ENCODE peak calls at places on chromosomes 13 and 19, in six cellular contexts. Q is Caco-2; K is endodermal cell; G is naive thymus-derived CD4-positive, alpha-beta T cell; N is esophagus muscularis mucosa; R is breast epithelium. P is an unnamed sample. For H3K27me3, the result is how much of the 10 kb centered on the place peaks cover.

GRCh38 chr13:67943116-67943515 is 713.0 kb upstream of the PCDH9 start:
- DNase-seq in Q (no peak), K (no peak), G (no peak), N (no peak), R (no peak), P (no peak)

GRCh38 chr13:31807090-31807541 is 67.8 kb downstream of the RXFP2 start:
- DNase-seq in Q (no peak), K (no peak), G (no peak), N (no peak), R (no peak), P (no peak)

GRCh38 chr13:98810746-98811145 is 58.3 kb upstream of the SLC15A1 start:
- DNase-seq in Q (no peak), K (no peak), G (no peak), N (no peak), R (no peak), P (no peak)

GRCh38 chr13:30792257-30793000 is 57.1 kb downstream of the ALOX5AP start:
- DNase-seq in Q (peak), K (peak), G (no peak), N (no peak), R (peak), P (peak)

GRCh38 chr13:84446972-84447700 is 564.9 kb upstream of the SLITRK1 start:
- DNase-seq in Q (no peak), K (no peak), G (no peak), N (no peak), R (no peak), P (no peak)

GRCh38 chr19:5083547-5083965 is 114.6 kb downstream of the KDM4B start:
- DNase-seq in Q (no peak), K (no peak), G (no peak), N (no peak), R (no peak), P (peak)

GRCh38 chr13:91426913-91427312 is 28.5 kb downstream of the GPC5 start:
- DNase-seq in Q (no peak), K (no peak), G (no peak), N (no peak), R (no peak), P (no peak)

GRCh38 chr13:39347926-39348901 is 254.8 kb downstream of the LHFPL6 start:
- DNase-seq in Q (no peak), K (peak), G (no peak), N (no peak), R (no peak), P (peak)

GRCh38 chr13:101398920-101399319 is 17.4 kb downstream of the NALCN start:
- DNase-seq in Q (no peak), K (no peak), G (no peak), N (peak), R (no peak), P (no peak)

GRCh38 chr13:26508885-26509284 is 48.6 kb upstream of the WASF3 start:
- DNase-seq in Q (no peak), K (no peak), G (no peak), N (no peak), R (no peak), P (no peak)

GRCh38 chr19:10557603-10558197 is 8.1 kb downstream of the KRI1 start:
- DNase-seq in Q (no peak), K (no peak), G (no peak), N (no peak), R (no peak), P (peak)

DNA sequence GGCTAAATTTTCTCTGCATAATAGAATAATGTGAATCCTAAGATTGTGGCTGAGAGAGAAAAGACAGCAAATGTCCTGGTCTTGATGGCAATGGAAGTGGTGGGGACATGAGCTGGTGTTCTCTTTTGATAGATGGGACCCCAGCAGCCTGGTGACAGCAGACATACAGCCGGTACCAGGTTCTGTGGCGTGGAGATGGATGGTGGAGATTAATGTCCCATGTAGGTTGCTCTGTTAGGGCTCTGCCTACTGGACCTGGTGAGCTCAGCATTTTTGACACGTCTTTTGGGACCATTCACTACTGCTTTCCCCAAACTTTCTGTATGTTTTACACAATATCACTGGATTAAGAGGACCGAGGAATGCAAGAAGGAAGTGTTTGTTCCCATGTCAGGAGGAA is 8.2 kb upstream of the SIGLEC14 start:
- DNase-seq in Q (no peak), K (no peak), G (no peak), N (no peak), R (no peak), P (no peak)
- H3K27me3 ChIP-seq in Q (under half), K (under half), G (under half), N (under half), R (under half), P (under half)

DNA sequence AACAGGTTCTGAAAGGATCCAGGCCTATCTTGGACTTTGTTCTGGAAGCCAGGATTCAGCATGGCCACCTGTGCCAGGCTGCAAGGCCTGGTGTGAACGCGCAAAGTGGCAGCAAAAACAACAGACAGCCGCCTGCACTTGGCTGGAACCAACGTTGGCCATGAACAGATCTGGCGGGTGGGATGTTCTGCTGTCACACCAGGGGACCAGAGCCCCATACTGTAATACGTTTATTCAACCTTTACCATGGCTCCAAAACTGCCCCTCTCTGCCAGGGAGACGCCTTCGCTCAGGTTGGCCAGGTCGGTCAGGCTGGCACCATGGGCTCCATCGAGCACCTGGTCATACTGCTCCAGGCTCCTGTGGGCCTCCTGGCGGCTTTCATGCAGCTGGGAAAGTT is 69.7 kb downstream of the EPS15L1 start:
- DNase-seq in Q (no peak), K (no peak), G (no peak), N (no peak), R (no peak), P (no peak)
- H3K4me3 ChIP-seq in Q (no peak), K (no peak), G (no peak), N (no peak), R (no peak), P (no peak)

GRCh38 chr19:39247701-39248664 is 673 bp downstream of the IFNL4 start:
- DNase-seq in Q (no peak), K (peak), G (no peak), N (no peak), R (no peak), P (peak)
- H3K27me3 ChIP-seq in Q (under half), K (half or more), G (under half), N (half or more), R (under half), P (under half)

DNA sequence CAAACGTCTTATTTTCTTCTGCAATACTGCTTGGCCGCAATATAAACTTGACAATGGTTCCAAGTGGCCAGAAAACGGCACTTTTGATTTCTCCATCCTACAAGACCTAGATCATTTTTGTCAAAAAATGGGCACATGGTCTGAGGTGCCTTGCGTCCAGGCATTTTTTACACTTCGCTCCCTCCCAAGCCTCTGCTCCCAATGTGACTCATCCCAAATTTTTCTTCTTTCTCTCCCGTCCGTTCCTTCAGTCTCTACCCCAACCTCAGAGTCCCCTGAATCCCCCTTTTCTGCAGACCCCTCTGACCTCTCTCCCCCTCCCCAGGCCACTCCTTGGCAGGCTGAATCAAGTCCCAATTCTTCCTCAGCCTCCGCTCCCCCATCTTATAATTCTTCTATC is 14.3 kb upstream of the OR10H1 start:
- DNase-seq in Q (no peak), K (no peak), G (no peak), N (no peak), R (no peak), P (no peak)
- H3K4me3 ChIP-seq in Q (peak), K (no peak), G (no peak), N (no peak), R (no peak), P (no peak)

GRCh38 chr19:3231288-3231687 is 6.8 kb downstream of the CELF5 start:
- DNase-seq in Q (no peak), K (no peak), G (no peak), N (no peak), R (no peak), P (no peak)

GRCh38 chr19:3229888-3230496 is 5.5 kb downstream of the CELF5 start:
- DNase-seq in Q (no peak), K (no peak), G (no peak), N (no peak), R (no peak), P (no peak)

GRCh38 chr19:3234800-3235199 is 10.3 kb downstream of the CELF5 start:
- DNase-seq in Q (no peak), K (peak), G (no peak), N (no peak), R (no peak), P (peak)

GRCh38 chr19:3233831-3234230 is 9.4 kb downstream of the CELF5 start:
- DNase-seq in Q (no peak), K (peak), G (no peak), N (no peak), R (no peak), P (peak)

DNA sequence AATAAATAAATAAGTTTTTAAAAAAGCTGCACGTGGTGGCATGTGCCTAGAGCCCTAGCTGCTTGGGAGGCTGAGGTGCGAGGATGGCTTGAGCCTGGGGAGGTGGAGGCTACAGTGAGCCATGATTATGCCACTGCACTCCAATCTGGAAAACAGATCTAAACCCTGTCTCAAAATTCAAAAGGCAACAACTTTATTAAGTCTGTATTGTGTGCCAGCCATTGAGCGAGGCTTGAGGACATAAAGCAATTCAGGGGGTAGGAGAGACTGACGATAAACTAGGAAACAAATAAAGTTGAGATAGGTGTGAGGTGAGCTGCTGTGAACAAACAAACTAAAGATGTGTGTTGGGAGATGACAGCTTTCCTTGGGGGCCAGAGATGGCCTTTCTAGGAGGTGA is 8.7 kb downstream of the CELF5 start:
- DNase-seq in Q (no peak), K (no peak), G (no peak), N (no peak), R (no peak), P (no peak)
- H3K27me3 ChIP-seq in Q (under half), K (under half), G (under half), N (half or more), R (under half), P (under half)

GRCh38 chr19:2495651-2496316 is 19.9 kb downstream of the GADD45B start:
- DNase-seq in Q (no peak), K (no peak), G (no peak), N (no peak), R (no peak), P (peak)

GRCh38 chr19:2494447-2495129 is 18.7 kb downstream of the GADD45B start:
- DNase-seq in Q (no peak), K (no peak), G (peak), N (no peak), R (peak), P (peak)

GRCh38 chr19:2495130-2495641 is 19.3 kb downstream of the GADD45B start:
- DNase-seq in Q (no peak), K (peak), G (no peak), N (no peak), R (peak), P (peak)

GRCh38 chr19:2492870-2493269 is 16.9 kb downstream of the GADD45B start:
- DNase-seq in Q (no peak), K (no peak), G (no peak), N (no peak), R (no peak), P (peak)

GRCh38 chr19:2494084-2494446 is 18.1 kb downstream of the GADD45B start:
- DNase-seq in Q (no peak), K (no peak), G (no peak), N (no peak), R (no peak), P (peak)
- H3K4me3 ChIP-seq in Q (peak), K (no peak), G (peak), N (peak), R (peak), P (no peak)

DNA sequence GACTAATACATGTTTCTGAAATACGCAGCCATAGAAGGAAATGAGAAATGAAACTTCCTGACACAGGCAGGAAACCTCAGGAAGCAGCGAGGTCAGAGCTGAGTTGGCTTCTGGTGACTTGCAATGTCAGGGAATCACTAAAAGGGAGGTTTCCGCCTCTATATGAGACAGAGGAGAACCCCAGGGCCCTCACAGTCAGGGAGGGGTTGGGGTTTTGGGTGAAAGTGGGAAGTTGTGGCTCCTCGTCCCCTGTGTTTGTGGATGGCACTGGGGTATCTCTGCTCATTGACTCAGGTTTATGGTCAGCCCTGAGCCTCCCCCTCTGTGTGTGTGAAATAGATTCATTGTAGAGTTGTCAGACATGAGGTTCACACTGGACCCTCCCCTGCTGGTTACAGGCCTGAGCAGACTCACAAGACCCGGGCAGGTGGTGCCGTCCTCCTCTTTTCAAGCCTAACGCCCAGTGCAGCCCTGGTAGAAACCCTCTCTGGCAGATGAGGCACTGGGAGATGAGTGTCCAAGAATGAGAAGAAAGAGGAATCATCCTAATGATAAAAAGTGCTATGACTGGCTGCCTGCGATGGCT is 5.5 kb upstream of the LILRA6 start:
- DNase-seq in Q (no peak), K (peak), G (no peak), N (no peak), R (no peak), P (no peak)
- H3K27me3 ChIP-seq in Q (under half), K (under half), G (under half), N (under half), R (under half), P (under half)

DNA sequence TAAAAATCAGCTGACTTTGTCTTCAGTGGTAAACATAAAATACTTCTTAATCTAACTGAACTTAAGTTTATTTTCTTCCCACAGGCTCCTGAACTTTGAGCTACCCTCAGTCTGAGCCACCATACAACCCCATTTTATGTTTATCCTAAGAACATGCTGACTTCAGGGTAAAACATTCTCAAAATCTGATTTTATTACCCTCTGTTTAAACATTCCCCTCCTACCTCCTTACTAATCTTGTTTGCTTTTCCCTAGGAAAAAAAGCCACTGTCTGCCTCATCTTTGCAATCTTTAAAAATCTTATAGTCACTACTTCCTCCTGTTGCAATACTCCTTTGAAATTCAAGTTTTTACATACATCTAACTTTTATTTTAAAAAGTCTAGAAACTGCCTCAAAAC is 4.0 kb downstream of the ZNF91 start:
- DNase-seq in Q (no peak), K (no peak), G (no peak), N (no peak), R (no peak), P (no peak)
- H3K4me3 ChIP-seq in Q (no peak), K (peak), G (no peak), N (no peak), R (no peak), P (no peak)

DNA sequence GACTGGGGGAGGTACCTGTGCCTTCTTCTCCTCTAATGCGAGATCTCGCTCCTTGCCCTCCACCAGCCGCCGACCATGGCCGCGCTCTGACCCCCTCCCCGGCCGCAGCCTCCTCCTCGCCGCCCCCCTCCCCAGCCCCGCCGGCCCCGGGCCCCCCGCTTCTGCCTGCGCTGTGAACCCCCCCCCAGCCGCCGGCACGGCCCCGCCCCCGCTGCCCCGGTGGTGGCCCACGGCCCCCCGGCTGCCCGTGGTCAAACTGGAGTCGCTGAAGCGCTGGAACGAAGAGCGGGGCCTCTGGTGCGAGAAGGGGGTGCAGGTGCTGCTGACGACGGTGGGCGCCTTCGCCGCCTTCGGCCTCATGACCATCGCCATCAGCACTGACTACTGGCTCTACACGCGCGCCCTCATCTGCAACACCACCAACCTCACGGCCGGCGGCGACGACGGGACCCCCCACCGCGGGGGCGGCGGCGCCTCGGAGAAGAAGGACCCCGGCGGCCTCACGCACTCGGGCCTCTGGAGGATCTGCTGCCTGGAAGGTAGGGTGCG is at the start of gene CACNG8:
- DNase-seq in Q (no peak), K (no peak), G (no peak), N (no peak), R (no peak), P (peak)
- H3K27me3 ChIP-seq in Q (under half), K (half or more), G (under half), N (half or more), R (under half), P (half or more)